ENCODE peak calls at places on chromosomes 4 and X, in seven cellular contexts. O is endodermal cell, B is MM.1S, X is stomach, M is suprapubic skin, A is transverse colon, K is spleen. L is an unnamed sample.

GRCh38 chr4:176448761-176449160 is 129.0 kb downstream of the SPCS3 start:
- DNase-seq in O (no peak), B (no peak), X (no peak), M (no peak), A (no peak), K (no peak), L (no peak)

GRCh38 chr4:67556426-67556825 is 2.1 kb upstream of the STAP1 start:
- DNase-seq in O (no peak), B (no peak), X (no peak), M (no peak), A (no peak), K (no peak), L (no peak)

GRCh38 chrX:152817082-152817744 is 13.3 kb downstream of the CETN2 start:
- DNase-seq in O (peak; percentile 72), B (no peak), X (no peak), M (no peak), A (peak; percentile 26), K (no peak), L (peak; percentile 73)

GRCh38 chr4:133151301-133151680 is 2.2 kb downstream of the PCDH10 start:
- DNase-seq in O (peak; percentile 80), B (no peak), X (no peak), M (no peak), A (no peak), K (no peak), L (no peak)

GRCh38 chrX:45743906-45744625 is 543.4 kb upstream of the DIPK2B start:
- DNase-seq in O (no peak), B (no peak), X (no peak), M (no peak), A (no peak), K (no peak), L (no peak)

GRCh38 chr4:2835978-2836377 is 7.7 kb upstream of the ADD1 start:
- DNase-seq in O (no peak), B (no peak), X (peak; percentile 19), M (no peak), A (peak; percentile 8), K (peak; percentile 82), L (no peak)

GRCh38 chr4:3686746-3687145 is 79.4 kb upstream of the ADRA2C start:
- DNase-seq in O (no peak), B (no peak), X (no peak), M (peak; percentile 3), A (no peak), K (no peak), L (no peak)

GRCh38 chr4:175671491-175671934 is 140.6 kb downstream of the GPM6A start:
- DNase-seq in O (peak; percentile 83), B (no peak), X (no peak), M (no peak), A (no peak), K (no peak), L (no peak)

GRCh38 chr4:17109126-17109525 is 210.7 kb upstream of the LDB2 start:
- DNase-seq in O (no peak), B (no peak), X (no peak), M (no peak), A (no peak), K (no peak), L (no peak)

DNA sequence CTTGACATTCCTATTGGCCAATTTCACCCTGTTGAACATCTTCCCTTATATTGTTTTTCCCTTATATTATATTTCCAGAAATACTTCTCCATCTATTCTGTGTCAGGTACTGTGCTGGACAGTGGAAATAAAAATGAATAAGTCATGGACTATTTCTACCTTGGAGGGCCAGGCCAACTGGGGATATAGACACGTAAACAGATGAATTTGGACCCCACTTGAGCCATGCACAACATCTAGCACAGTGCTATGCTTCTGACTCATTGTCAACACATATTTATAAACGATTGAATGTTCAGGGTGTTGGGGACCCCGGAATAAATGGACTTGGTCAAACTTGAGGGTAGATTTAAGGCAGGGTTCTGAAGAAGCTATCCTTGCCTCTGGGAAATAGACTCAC is 111.1 kb downstream of the ANK2 start:
- DNase-seq in O (no peak), B (no peak), X (no peak), M (no peak), A (no peak), K (no peak), L (no peak)
- H3K27ac ChIP-seq in O (no peak overlapping the region), B (no peak overlapping the region), X (no peak overlapping the region), M (peak overlapping the region; percentile 54), A (no peak overlapping the region), K (no peak overlapping the region), L (no peak overlapping the region)

DNA sequence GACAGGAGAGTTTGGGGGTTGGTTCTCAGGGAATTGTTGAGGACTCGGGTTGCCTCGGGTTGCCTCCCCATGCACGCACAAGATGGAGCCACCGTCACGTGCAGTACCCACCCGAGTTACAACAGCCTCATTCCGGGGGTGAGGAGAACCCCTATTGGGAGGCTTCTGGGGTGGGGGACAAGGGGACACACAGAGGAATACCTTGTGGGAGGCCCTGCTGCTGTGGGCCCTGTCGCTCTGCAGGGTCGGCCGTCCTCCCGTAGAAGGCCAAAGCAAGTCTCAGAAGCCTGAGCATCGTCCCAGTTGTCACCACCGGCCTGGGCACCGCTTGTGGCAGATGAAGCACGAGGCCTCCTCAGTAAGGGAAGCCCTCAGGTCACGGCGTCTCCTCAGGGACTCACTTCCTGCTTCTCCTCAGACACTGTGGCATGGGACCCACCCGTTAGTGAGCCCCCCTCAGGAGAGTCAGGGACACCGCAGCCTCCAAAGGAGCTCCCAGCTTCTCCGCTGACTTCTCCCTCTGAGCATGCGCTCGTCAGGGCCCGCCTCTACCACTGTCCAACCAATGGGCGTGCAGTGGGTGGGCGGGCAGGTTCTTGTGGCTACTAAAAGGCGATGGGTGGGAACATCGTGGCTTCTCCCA is at the start of gene CT55:
- DNase-seq in O (peak; percentile 55), B (no peak), X (no peak), M (no peak), A (no peak), K (no peak), L (no peak)
- TF ChIP-seq CTCF in O (no peak), B (no peak), X (no peak), M (no peak), A (no peak), K (no peak), L (no peak)

GRCh38 chrX:56343664-56344063 is 111.5 kb downstream of the KLF8 start:
- DNase-seq in O (no peak), B (no peak), X (no peak), M (no peak), A (no peak), K (no peak), L (no peak)

DNA sequence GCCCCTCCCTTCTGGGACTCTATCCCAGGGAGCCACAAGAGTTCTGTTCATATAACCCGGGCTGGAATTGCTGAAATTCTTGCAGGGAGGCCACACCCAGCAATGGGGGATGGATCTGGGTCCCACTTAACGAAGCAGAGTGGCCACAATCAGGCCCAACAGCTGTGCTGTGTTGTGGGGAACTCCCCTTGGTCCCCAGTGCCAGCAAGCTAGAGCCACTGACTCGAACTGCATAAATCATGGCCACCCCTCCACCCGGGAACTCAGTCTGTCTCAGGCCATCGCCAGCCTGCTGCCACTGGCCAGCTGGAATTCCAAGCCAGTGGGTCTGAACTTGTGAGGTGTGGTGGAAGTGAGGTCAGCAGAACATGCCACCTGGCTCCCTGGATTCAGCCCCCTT is 111.1 kb downstream of the KLF8 start:
- DNase-seq in O (no peak), B (no peak), X (no peak), M (no peak), A (no peak), K (peak; percentile 35), L (no peak)
- H3K9me3 ChIP-seq in O (no peaks in the 10 kb centered on the region), B (no peaks in the 10 kb centered on the region), X (peaks cover 22% of the 10 kb centered on the region), M (no peaks in the 10 kb centered on the region), A (no peaks in the 10 kb centered on the region), K (no peaks in the 10 kb centered on the region), L (no peaks in the 10 kb centered on the region)

GRCh38 chrX:28638775-28639174 is 51.5 kb downstream of the IL1RAPL1 start:
- DNase-seq in O (no peak), B (no peak), X (no peak), M (no peak), A (no peak), K (no peak), L (no peak)
- H3K27ac ChIP-seq in O (no peak overlapping the region), B (no peak overlapping the region), X (no peak overlapping the region), M (no peak overlapping the region), A (no peak overlapping the region), K (no peak overlapping the region), L (no peak overlapping the region)

GRCh38 chr4:76435689-76436176 is 704 bp downstream of the SHROOM3 start:
- DNase-seq in O (no peak), B (no peak), X (no peak), M (no peak), A (no peak), K (no peak), L (no peak)
- TF ChIP-seq CTCF in O (peak; percentile 37), B (no peak), X (no peak), M (no peak), A (no peak), K (no peak), L (no peak)

DNA sequence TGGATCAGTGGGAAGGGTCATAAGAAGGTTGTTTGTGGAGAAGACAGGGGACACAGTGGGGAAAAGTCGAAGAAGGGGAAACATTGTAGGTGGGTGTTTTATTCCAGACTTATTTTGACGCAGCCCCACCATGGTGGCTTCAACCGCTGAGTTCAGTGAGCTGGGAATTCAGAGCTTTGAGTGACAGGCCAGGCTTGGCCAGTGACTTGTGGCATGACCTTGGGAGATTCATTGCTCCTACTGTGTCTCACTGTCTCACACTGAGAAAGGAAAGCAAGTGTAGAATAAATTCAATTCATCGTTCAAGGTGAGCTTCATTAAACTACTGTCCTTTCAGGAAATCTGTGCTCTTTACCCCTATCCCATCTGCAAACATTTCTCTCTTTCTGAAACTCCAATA is 47.4 kb upstream of the SOD3 start:
- DNase-seq in O (no peak), B (no peak), X (no peak), M (no peak), A (no peak), K (no peak), L (no peak)
- H3K9me3 ChIP-seq in O (no peaks in the 10 kb centered on the region), B (no peaks in the 10 kb centered on the region), X (no peaks in the 10 kb centered on the region), M (no peaks in the 10 kb centered on the region), A (no peaks in the 10 kb centered on the region), K (no peaks in the 10 kb centered on the region), L (no peaks in the 10 kb centered on the region)

GRCh38 chr4:146224331-146224966 is 10.1 kb downstream of the REELD1 start:
- DNase-seq in O (no peak), B (no peak), X (no peak), M (no peak), A (no peak), K (no peak), L (no peak)

DNA sequence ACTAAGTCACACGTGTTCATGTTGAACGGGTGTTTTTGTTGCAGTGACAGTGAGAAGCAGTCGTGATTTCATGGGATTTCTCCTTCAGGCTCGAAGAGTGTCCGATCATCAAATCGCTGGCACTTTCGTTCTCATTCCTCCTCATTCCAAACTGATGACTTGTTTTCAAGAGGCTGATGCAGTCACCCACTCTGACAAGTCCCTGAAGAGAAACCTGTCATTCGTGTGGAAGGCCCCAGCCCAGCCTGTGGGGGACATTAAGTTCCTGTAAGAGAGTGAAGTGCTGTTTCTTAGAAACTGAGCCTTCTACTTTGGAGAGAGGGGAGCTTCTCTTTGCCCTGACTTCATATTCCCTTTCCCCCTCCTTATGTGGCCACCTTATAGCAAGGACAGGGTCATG is 8.0 kb downstream of the REELD1 start:
- DNase-seq in O (no peak), B (no peak), X (no peak), M (no peak), A (no peak), K (no peak), L (no peak)
- H3K27ac ChIP-seq in O (no peak overlapping the region), B (no peak overlapping the region), X (no peak overlapping the region), M (no peak overlapping the region), A (no peak overlapping the region), K (no peak overlapping the region), L (no peak overlapping the region)

L was measured in Peyer's patch.